ENCODE peak calls at places on chromosome 1, in ten cellular contexts. X is GM23248, Z is SK-N-SH, E is psoas muscle, R is AG04450, N is right cardiac atrium, Q is uterus, G is mesendoderm, U is lung, I is endodermal cell. S is an unnamed sample.
A peak's percentile ranks its signal among the peaks of the same experiment; 100 is the strongest.

GRCh38 chr1:18541046-18541795 is 60.5 kb downstream of the KLHDC7A start:
- DNase-seq in X (no peak), Z (no peak), E (no peak), R (no peak), N (no peak), Q (no peak), G (no peak), U (no peak), I (peak; percentile 33), S (no peak)

GRCh38 chr1:203207751-203208150 is 21.2 kb upstream of the CHI3L1 start:
- DNase-seq in X (no peak), Z (no peak), E (no peak), R (no peak), N (no peak), Q (no peak), G (no peak), U (no peak), I (no peak), S (no peak)

GRCh38 chr1:23558140-23558871 is 995 bp downstream of the ID3 start:
- DNase-seq in X (peak; percentile 71), Z (peak; percentile 53), E (peak; percentile 66), R (no peak), N (peak; percentile 92), Q (peak; percentile 64), G (no peak), U (peak; percentile 71), I (peak; percentile 70), S (peak; percentile 52)

GRCh38 chr1:219459321-219460105 is 153.4 kb downstream of the ZC3H11B start:
- DNase-seq in X (peak; percentile 71), Z (peak; percentile 36), E (no peak), R (no peak), N (no peak), Q (no peak), G (no peak), U (no peak), I (no peak), S (no peak)

GRCh38 chr1:158022554-158023278 is 29.3 kb downstream of the KIRREL1 start:
- DNase-seq in X (no peak), Z (no peak), E (no peak), R (no peak), N (no peak), Q (peak; percentile 48), G (no peak), U (peak; percentile 54), I (no peak), S (peak; percentile 16)

GRCh38 chr1:42732126-42732680 is 7.8 kb downstream of the CLDN19 start:
- DNase-seq in X (no peak), Z (peak; percentile 3), E (no peak), R (no peak), N (no peak), Q (no peak), G (no peak), U (no peak), I (peak; percentile 37), S (no peak)

GRCh38 chr1:56584910-56585528 is 5.7 kb upstream of the PLPP3 start:
- DNase-seq in X (peak; percentile 81), Z (peak; percentile 62), E (no peak), R (peak; percentile 49), N (no peak), Q (no peak), G (peak; percentile 64), U (no peak), I (peak; percentile 63), S (peak; percentile 30)

GRCh38 chr1:31460027-31460426 is 47.0 kb downstream of the SERINC2 start:
- DNase-seq in X (peak; percentile 62), Z (no peak), E (no peak), R (no peak), N (no peak), Q (no peak), G (peak; percentile 76), U (no peak), I (peak; percentile 67), S (no peak)

GRCh38 chr1:101728029-101728428 is 268.7 kb downstream of the OLFM3 start:
- DNase-seq in X (no peak), Z (no peak), E (no peak), R (no peak), N (no peak), Q (no peak), G (no peak), U (no peak), I (no peak), S (no peak)

DNA sequence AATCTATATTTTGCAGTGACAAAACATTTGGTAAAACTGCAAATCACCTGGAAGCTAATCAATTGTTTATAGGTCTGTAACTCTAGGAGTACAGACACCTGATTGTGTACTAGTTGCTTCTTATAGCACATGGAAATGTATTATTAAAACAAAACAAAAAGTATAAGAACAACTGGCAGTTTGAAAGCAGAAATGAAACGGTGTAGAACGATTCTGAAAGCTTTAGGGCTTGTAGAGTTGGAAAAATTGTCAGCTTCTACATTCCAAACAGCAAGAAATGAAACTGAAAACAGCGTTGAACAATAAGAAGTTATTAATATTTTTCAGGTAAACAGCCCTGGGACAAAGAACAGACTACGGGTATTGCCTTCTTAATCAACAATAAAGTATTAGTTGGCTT is 273.3 kb downstream of the OLFM3 start:
- DNase-seq in X (no peak), Z (no peak), E (no peak), R (no peak), N (no peak), Q (no peak), G (no peak), U (no peak), I (no peak), S (no peak)
- H3K27ac ChIP-seq in X (no peak overlapping the region), Z (no peak overlapping the region), E (no peak overlapping the region), R (no peak overlapping the region), N (no peak overlapping the region), Q (no peak overlapping the region), G (no peak overlapping the region), U (no peak overlapping the region), I (no peak overlapping the region), S (no peak overlapping the region)

DNA sequence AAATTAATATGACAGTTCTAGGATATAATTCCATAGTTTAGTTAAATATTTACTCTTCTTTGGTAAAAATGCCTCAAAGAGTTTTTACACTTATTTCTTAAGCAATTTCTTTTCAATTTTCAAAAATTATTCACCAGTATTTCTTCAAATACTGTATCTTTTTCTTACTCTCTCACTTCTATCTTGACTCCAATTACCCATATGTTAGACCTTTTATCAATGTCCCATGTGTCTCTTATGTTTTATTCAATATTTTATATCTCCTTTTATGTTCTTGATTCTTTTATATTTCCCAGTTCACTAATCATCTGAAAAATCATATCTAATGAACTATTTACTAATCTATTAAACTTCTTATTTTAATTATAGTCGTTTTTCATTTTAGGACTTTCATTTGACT is 11.5 kb upstream of the LRIF1 start:
- DNase-seq in X (no peak), Z (no peak), E (no peak), R (no peak), N (no peak), Q (no peak), G (no peak), U (no peak), I (no peak), S (no peak)
- H3K27me3 ChIP-seq in X (no peaks in the 10 kb centered on the region), Z (no peaks in the 10 kb centered on the region), E (peaks cover 7% of the 10 kb centered on the region), R (no peaks in the 10 kb centered on the region), N (peaks cover 3% of the 10 kb centered on the region), Q (no peaks in the 10 kb centered on the region), G (no peaks in the 10 kb centered on the region), U (no peaks in the 10 kb centered on the region), I (peaks cover 35% of the 10 kb centered on the region), S (no peaks in the 10 kb centered on the region)

GRCh38 chr1:150161747-150162581 is 12.2 kb downstream of the PLEKHO1 start:
- DNase-seq in X (peak; percentile 49), Z (no peak), E (no peak), R (no peak), N (no peak), Q (peak; percentile 22), G (peak; percentile 60), U (no peak), I (no peak), S (no peak)

GRCh38 chr1:150156868-150157603 is 7.3 kb downstream of the PLEKHO1 start:
- DNase-seq in X (peak; percentile 36), Z (no peak), E (no peak), R (no peak), N (no peak), Q (no peak), G (no peak), U (no peak), I (no peak), S (no peak)

GRCh38 chr1:150162582-150162861 is 12.8 kb downstream of the PLEKHO1 start:
- DNase-seq in X (no peak), Z (no peak), E (no peak), R (no peak), N (no peak), Q (no peak), G (no peak), U (no peak), I (no peak), S (no peak)

GRCh38 chr1:150160964-150161626 is 11.4 kb downstream of the PLEKHO1 start:
- DNase-seq in X (no peak), Z (no peak), E (no peak), R (no peak), N (no peak), Q (no peak), G (peak; percentile 34), U (no peak), I (no peak), S (no peak)

DNA sequence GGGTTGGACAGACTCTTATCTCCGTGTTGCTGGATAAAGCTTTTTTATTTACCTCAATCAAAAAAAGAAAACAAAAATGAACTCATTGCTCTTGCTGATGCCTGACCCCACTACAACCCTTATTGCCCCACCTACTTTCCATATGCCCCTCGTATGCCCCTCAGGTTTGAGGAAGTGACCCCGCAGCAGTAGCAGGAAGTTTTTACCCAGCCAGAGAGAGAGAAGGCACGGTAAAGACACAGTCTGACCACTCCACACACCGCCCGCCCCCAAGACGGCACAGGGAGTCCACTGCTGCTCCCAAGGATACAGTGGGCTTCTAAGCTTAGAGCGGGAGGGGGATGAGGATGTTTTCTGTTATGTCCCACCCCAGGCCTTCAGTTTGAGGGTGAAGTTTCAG is 9.8 kb downstream of the PLEKHO1 start:
- DNase-seq in X (no peak), Z (no peak), E (no peak), R (no peak), N (peak; percentile 68), Q (no peak), G (no peak), U (no peak), I (no peak), S (no peak)
- H3K4me3 ChIP-seq in X (no peak overlapping the region), Z (no peak overlapping the region), E (no peak overlapping the region), R (peak overlapping the region; percentile 27), N (no peak overlapping the region), Q (no peak overlapping the region), G (no peak overlapping the region), U (no peak overlapping the region), I (no peak overlapping the region), S (no peak overlapping the region)

DNA sequence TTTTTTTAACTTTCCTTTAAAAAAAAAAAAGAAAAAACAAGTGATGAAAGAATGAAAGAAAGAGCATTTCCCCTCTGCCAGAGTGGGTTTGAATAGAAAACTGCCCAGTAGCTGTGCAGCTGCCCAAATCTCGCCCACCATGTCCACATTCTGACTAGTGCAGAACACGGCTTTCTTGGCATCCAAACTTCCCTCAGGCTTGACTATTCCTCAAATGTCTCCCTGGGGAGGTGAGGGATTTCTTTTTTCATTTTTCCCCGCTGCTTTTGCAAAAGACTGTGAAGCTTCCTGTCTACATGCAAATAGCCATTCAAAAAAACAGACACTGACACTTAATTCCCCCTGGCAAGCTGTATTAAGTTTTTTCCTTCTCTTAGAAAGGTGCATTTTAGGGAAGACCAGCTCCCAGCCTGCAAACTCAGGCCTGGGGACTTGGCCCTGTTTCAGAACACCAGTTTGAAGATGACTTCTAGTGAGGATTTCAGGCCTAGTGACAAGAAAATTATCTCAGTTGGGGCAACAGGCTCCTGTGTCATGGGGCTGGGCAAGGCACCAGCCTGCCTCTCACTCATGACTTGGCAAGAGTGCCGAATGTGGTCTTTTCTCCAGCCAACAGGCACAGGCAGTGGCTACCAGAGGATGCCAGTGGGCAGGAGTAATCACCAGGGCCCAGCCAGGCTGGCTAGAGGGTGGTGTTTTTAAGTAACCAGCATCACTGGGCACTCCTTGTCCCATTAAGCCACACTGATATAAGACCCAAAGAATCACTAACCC is 178.1 kb upstream of the NFIA start:
- DNase-seq in X (peak; percentile 84), Z (no peak), E (peak; percentile 74), R (no peak), N (peak; percentile 79), Q (no peak), G (no peak), U (no peak), I (no peak), S (no peak)
- H3K27ac ChIP-seq in X (peak overlapping the region; percentile 73), Z (peak overlapping the region; percentile 93), E (peak overlapping the region; percentile 93), R (no peak overlapping the region), N (peak overlapping the region; percentile 97), Q (no peak overlapping the region), G (no peak overlapping the region), U (no peak overlapping the region), I (no peak overlapping the region), S (no peak overlapping the region)

S was measured in prostate gland.